ENCODE peak calls at places on chromosomes 4 and X, in four cellular contexts. R, Q, X and D are unnamed samples.

GRCh38 chr4:42715807-42716482 is 59.0 kb upstream of the ATP8A1 start:
- DNase-seq in Q (no peak), R (no peak), X (no peak), D (no peak)

GRCh38 chrX:9285342-9285771 is 179.5 kb upstream of the TBL1X start:
- DNase-seq in Q (no peak), R (no peak), X (no peak), D (no peak)

GRCh38 chrX:102835504-102836146 is 101.4 kb upstream of the RAB40AL start:
- DNase-seq in Q (peak; percentile 23), R (no peak), X (peak; percentile 1), D (no peak)

GRCh38 chrX:25016938-25017598 is 1.3 kb upstream of the ARX start:
- DNase-seq in Q (no peak), R (no peak), X (no peak), D (no peak)

GRCh38 chr4:128384091-128384520 is 96.5 kb upstream of the PGRMC2 start:
- DNase-seq in Q (no peak), R (no peak), X (no peak), D (no peak)

GRCh38 chrX:107842715-107843400 is 17.2 kb downstream of the MID2 start:
- DNase-seq in X (no peak), R (no peak), Q (no peak), D (no peak)

GRCh38 chrX:129632443-129632842 is 22.3 kb downstream of the APLN start:
- DNase-seq in R (no peak), X (no peak), Q (peak; percentile 8), D (no peak)

GRCh38 chr4:54498661-54499111 is 159.1 kb upstream of the KIT start:
- DNase-seq in X (no peak), R (no peak), Q (no peak), D (no peak)

GRCh38 chr4:182297659-182298058 is 54.5 kb downstream of the TENM3 start:
- DNase-seq in Q (no peak), X (no peak), R (no peak), D (no peak)

GRCh38 chr4:37922323-37922722 is 31.4 kb downstream of the TBC1D1 start:
- DNase-seq in X (no peak), R (no peak), Q (no peak), D (no peak)

GRCh38 chr4:120948382-120948781 is 25.9 kb upstream of the PRDM5 start:
- DNase-seq in R (no peak), X (no peak), Q (no peak), D (peak; percentile 7)

GRCh38 chr4:186936496-186937375 is 213.1 kb upstream of the FAT1 start:
- DNase-seq in X (peak; percentile 95), Q (no peak), R (no peak), D (peak; percentile 84)

DNA sequence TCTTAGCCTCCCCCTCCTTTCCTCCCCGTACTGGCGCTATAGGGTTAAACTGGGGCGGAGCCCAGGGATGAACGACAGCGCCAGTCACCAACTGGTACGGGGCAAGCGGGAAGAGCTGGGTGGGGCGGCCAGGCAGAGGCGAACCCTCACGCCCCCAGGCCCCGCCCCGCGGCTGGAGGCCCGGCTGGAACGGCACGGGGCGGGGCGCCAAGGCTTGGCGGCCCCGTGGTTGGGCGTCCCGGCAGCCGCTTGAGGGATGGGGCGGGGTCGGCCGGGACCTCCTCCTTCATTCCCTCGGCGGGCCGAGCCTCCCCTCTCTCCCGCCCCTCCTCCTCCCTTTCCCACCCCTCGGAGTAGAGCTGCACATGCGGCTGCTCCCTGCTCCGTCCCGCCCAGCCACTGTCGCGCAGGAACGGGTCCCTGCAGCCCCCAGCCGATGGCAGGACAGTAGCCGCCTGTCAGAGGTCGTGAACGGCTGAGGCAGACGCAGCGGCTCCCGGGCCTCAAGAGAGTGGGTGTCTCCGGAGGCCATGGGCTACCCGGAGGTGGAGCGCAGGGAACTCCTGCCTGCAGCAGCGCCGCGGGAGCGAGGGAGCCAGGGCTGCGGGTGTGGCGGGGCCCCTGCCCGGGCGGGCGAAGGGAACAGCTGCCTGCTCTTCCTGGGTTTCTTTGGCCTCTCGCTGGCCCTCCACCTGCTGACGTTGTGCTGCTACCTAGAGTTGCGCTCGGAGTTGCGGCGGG is at the start of gene EDA:
- DNase-seq in X (peak; percentile 73), Q (peak; percentile 73), R (peak; percentile 88), D (peak; percentile 61)
- TF ChIP-seq ELF1 in X (no peak), Q (no peak), R (no peak), D (no peak)

GRCh38 chr4:150123982-150124670 is 45.9 kb downstream of the DCLK2 start:
- DNase-seq in Q (no peak), X (no peak), R (no peak), D (no peak)

GRCh38 chr4:150126880-150127236 is 48.6 kb downstream of the DCLK2 start:
- DNase-seq in R (no peak), X (no peak), Q (no peak), D (no peak)

GRCh38 chr4:150123073-150123472 is 44.8 kb downstream of the DCLK2 start:
- DNase-seq in R (no peak), Q (no peak), X (no peak), D (no peak)

GRCh38 chr4:150127757-150128156 is 49.5 kb downstream of the DCLK2 start:
- DNase-seq in Q (no peak), R (no peak), X (no peak), D (no peak)

GRCh38 chr4:150126201-150126879 is 48.1 kb downstream of the DCLK2 start:
- DNase-seq in R (no peak), Q (no peak), X (no peak), D (no peak)
- TF ChIP-seq ELF1 in R (no peak), Q (no peak), X (no peak), D (no peak)

DNA sequence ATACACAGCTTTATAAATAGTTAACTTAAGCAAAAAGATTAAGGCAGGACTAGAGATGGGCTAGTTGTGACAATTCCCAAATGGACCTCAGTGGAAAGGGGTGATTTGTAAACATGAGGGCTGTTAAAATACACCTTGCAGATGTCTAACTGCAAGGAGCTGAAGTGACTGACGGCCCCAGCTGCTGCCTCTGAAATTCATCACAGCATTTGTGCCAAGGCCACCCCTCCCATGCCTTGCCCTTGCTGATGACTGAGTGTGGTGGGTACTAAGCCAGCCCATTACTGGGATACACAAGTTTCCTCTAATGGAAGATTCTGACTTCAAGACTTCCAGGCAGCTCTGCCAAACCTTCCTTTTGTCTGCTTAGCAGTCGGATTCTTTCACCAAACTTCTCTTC is 23.7 kb upstream of the EGFL6 start:
- DNase-seq in R (no peak), Q (no peak), X (no peak), D (no peak)
- TF ChIP-seq ELF1 in R (no peak), Q (no peak), X (no peak), D (no peak)

DNA sequence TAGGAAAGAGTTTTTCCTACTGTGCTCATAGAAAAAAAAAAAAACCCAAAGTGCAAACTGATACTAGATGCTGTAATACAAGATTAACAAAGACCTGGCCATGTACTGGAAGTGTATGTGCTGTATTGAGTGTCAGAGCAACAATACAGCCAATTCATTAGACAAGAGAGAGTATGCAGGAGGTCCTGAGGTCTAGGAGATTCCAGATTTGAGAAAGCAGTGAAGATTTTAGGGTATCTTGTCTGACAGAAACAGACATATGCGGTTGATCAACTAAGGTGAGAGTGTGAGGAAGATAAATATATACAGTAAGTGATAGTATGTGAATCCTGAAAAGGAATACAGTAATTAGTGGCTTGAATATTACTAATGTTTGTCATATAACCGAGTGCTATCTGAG is 3.0 kb downstream of the GPR174 start:
- DNase-seq in Q (no peak), X (no peak), R (no peak), D (no peak)
- TF ChIP-seq ELF1 in Q (no peak), X (no peak), R (no peak), D (no peak)

GRCh38 chrX:68998716-68999115 is 166.5 kb downstream of the PJA1 start:
- DNase-seq in R (no peak), Q (no peak), X (no peak), D (no peak)
- TF ChIP-seq ELF1 in R (no peak), Q (no peak), X (no peak), D (no peak)

DNA sequence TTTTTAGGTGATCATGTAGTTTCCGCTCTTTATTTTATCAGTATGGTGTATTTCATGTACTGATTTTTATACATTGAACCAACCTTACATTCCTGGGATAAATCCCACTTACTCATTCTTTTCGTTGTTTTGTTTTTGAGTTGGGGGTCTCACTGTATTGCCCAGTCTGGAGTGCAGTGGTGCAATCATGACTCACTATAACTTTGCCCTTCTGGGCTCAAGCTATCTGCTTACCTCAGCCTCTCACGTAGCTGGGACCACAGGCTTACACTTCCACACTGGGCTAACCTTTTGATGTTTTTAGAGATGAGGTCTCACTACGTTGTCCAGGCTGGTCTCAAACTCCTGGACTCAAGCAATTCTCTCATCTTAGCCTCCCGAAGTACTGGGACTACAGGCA is 19.5 kb upstream of the STARD8 start:
- DNase-seq in Q (no peak), R (no peak), X (no peak), D (no peak)
- TF ChIP-seq ELF1 in Q (no peak), R (no peak), X (no peak), D (no peak)

DNA sequence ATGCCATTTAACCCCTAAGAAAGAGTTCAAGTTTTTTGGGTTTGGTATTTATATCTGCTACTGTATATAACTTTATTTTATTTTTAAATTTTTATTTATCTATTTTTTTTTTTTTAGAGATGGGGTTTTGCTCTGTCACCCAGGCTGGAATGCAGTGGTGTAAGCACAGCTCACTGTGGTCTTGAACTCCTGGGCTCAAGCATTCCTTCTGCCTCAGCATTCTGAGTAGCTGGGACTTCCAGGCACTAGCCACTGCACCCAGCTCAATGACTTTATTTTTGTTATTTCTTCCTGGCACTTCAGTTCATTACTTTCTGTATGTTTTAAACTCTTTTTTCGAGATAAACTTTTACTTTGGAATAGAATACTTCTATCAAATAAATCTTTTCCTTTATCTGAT is 42.4 kb upstream of the PGAM4 start:
- DNase-seq in Q (no peak), X (no peak), R (no peak), D (no peak)
- TF ChIP-seq ELF1 in Q (no peak), X (no peak), R (no peak), D (no peak)